ENCODE peak calls at places on chromosomes 1 and 21, in five cellular contexts. P, M, A, T and F are unnamed samples.

GRCh38 chr1:197304626-197305200 is 36.7 kb downstream of the CRB1 start:
- DNase-seq in A (no peak), M (no peak), T (no peak), P (no peak), F (no peak)

GRCh38 chr1:119097380-119097779 is 43.1 kb downstream of the WARS2 start:
- DNase-seq in A (no peak), M (no peak), P (no peak), T (no peak), F (no peak)

GRCh38 chr1:32377541-32378220 is 15.3 kb downstream of the TSSK3 start:
- DNase-seq in P (no peak), T (no peak), M (no peak), A (no peak), F (no peak)

GRCh38 chr1:228335406-228336307 is 71.0 kb downstream of the TRIM11 start:
- DNase-seq in A (peak; percentile 6), P (no peak), M (peak; percentile 48), T (no peak), F (no peak)

GRCh38 chr1:53121319-53122172 is 20.9 kb downstream of the SLC1A7 start:
- DNase-seq in T (no peak), P (no peak), A (peak; percentile 82), M (peak; percentile 90), F (no peak)

GRCh38 chr1:232538224-232538942 is 91.5 kb downstream of the SIPA1L2 start:
- DNase-seq in T (no peak), M (no peak), A (no peak), P (no peak), F (no peak)

GRCh38 chr1:199124351-199124750 is 485.5 kb downstream of the PTPRC start:
- DNase-seq in P (no peak), A (no peak), T (no peak), M (no peak), F (no peak)

GRCh38 chr1:82152356-82153281 is 351.9 kb downstream of the ADGRL2 start:
- DNase-seq in T (no peak), M (no peak), A (no peak), P (no peak), F (no peak)

GRCh38 chr21:43585514-43585913 is 73.8 kb downstream of the HSF2BP start:
- DNase-seq in T (no peak), P (no peak), M (no peak), A (no peak), F (no peak)

GRCh38 chr21:45525153-45525909 is 16.9 kb downstream of the SLC19A1 start:
- DNase-seq in T (no peak), P (peak; percentile 76), M (peak; percentile 63), A (peak; percentile 61), F (no peak)

GRCh38 chr21:29164330-29164942 is 34.0 kb downstream of the MAP3K7CL start:
- DNase-seq in A (no peak), P (no peak), M (no peak), T (peak; percentile 74), F (no peak)

GRCh38 chr1:84923317-84923716 is 30.3 kb upstream of the LPAR3 start:
- DNase-seq in T (no peak), M (no peak), P (no peak), A (no peak), F (no peak)

GRCh38 chr1:110255388-110255787 is 45.3 kb downstream of the KCNC4 start:
- DNase-seq in P (no peak), M (no peak), T (no peak), A (no peak), F (no peak)

GRCh38 chr1:234373064-234373937 is at the start of gene COA6:
- DNase-seq in M (peak; percentile 94), A (peak; percentile 83), T (peak; percentile 97), P (peak; percentile 97), F (peak; percentile 87)
- TF ChIP-seq POLR2A in M (peak; percentile 86), A (peak; percentile 34), T (peak; percentile 89), P (peak; percentile 73), F (peak; percentile 88)

DNA sequence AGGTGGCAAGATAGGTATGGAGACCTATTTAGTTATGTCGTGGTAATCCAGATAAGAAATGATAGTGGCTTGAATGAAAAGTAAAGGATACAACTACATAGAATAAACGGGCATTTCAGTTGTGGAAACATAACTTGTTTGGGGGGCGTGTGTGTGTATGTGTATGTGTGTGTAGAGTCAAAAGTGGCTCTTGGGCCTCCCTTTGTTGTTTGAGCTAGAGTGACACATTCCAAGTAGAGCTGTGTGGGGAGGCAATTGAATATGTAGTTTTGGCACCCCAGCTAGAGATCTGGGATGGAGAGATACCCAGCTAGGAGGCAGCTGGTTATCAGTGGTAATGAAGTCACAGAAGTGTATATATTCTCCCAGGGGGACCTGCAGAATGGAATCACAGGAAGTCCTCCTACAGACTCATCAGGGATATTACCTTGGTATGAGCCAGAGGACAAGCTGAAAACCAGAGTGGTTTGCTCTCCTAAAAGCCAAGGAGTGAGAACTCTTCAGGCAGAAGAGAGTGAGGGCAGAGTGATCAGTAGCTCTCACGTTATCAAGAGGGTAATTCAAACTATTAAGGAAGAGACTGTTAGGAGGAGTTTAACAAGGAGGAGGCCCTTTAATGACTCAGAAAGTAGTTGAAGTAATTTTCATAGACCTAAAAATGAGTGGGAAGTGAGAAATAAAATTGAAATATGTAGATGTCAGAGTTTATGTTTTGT is 5.1 kb downstream of the CR1L start:
- DNase-seq in T (no peak), A (no peak), M (no peak), P (no peak), F (no peak)
- TF ChIP-seq POLR2A in T (no peak), A (no peak), M (no peak), P (no peak), F (no peak)

GRCh38 chr1:99969729-99970591 is at the start of gene SLC35A3:
- DNase-seq in P (peak; percentile 93), A (peak; percentile 75), T (peak; percentile 68), M (peak; percentile 86), F (no peak)
- TF ChIP-seq POLR2A in P (no peak), A (no peak), T (no peak), M (peak; percentile 56), F (no peak)

DNA sequence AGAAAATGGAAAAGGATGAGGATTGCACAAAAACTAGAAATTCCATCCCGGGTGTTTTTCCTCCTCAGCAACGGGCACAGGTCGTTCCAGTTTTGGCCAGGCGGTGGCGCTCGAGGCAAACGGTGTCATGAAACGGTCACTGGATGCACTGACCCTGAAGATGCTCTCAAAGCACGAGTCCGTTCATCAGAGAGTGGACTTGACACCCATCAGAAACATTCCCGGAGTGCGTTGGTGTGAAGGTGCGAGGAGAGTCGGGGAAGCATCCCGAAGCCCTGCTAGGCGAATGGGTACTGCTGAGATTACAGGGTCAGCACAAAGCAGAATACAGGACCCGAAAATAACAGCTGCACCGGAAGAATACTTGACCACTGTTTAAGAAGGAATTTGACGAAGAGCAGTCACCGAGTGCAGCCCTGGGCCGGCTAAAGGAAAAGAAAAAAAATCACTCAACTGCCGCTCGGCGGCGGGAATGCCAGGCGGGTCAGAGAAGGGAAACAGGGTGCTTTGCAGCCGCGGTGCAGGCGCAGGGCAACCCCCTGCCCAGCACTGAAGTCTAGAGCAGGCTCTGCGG is 71.7 kb upstream of the ETS2 start:
- DNase-seq in A (peak; percentile 91), T (peak; percentile 87), P (peak; percentile 94), M (peak; percentile 92), F (peak; percentile 8)
- TF ChIP-seq POLR2A in A (no peak), T (no peak), P (no peak), M (no peak), F (no peak)